ENCODE peak calls at places on chromosomes 3 and 15, in six cellular contexts. P is GM20000, K is A673, G is suprapubic skin, V is cardiac fibroblast, A is transverse colon. L is an unnamed sample.

GRCh38 chr3:170560296-170560695 is 25.6 kb downstream of the SLC7A14 start:
- DNase-seq in A (no peak), K (no peak), V (no peak), P (no peak), G (no peak), L (no peak)

GRCh38 chr3:88057650-88058321 is 1.0 kb downstream of the CGGBP1 start:
- DNase-seq in V (peak; percentile 51), A (no peak), G (no peak), K (peak; percentile 64), P (no peak), L (no peak)

GRCh38 chr3:170162630-170163029 is 18.9 kb downstream of the PHC3 start:
- DNase-seq in P (no peak), K (no peak), G (no peak), A (no peak), V (no peak), L (no peak)

GRCh38 chr3:107620534-107620933 is 97.8 kb downstream of the BBX start:
- DNase-seq in P (no peak), K (no peak), G (no peak), V (no peak), A (no peak), L (no peak)

GRCh38 chr3:33385423-33385822 is 54.8 kb downstream of the UBP1 start:
- DNase-seq in P (no peak), V (no peak), A (no peak), K (no peak), G (no peak), L (no peak)

GRCh38 chr15:64224508-64224907 is 61.7 kb upstream of the PPIB start:
- DNase-seq in A (no peak), K (peak; percentile 92), G (no peak), P (no peak), V (peak; percentile 85), L (no peak)

GRCh38 chr3:45407634-45408033 is 19.3 kb downstream of the LARS2 start:
- DNase-seq in K (no peak), V (no peak), G (no peak), P (no peak), A (no peak), L (no peak)

GRCh38 chr3:14113964-14114667 is 10.6 kb downstream of the CHCHD4 start:
- DNase-seq in P (no peak), K (no peak), G (no peak), A (no peak), V (no peak), L (no peak)

GRCh38 chr3:122055215-122055614 is at the start of gene CD86:
- DNase-seq in G (no peak), K (no peak), V (no peak), A (peak; percentile 34), P (peak; percentile 57), L (no peak)

GRCh38 chr3:73604491-73604890 is 20.2 kb downstream of the PDZRN3 start:
- DNase-seq in A (no peak), V (peak; percentile 42), G (no peak), K (no peak), P (no peak), L (no peak)

GRCh38 chr3:99128740-99129505 is 227.4 kb upstream of the DCBLD2 start:
- DNase-seq in A (no peak), K (peak; percentile 39), P (no peak), V (peak; percentile 94), G (no peak), L (no peak)

GRCh38 chr3:43503067-43503728 is 118.6 kb downstream of the ANO10 start:
- DNase-seq in P (peak; percentile 10), A (no peak), K (peak; percentile 15), G (no peak), V (peak; percentile 64), L (no peak)
- TF ChIP-seq CTCF in P (no peak), A (peak; percentile 55), K (peak; percentile 52), G (no peak), V (peak; percentile 31), L (no peak)

GRCh38 chr3:196948442-196949365 is 6.4 kb upstream of the NCBP2 start:
- DNase-seq in G (no peak), P (no peak), K (no peak), V (peak; percentile 16), A (no peak), L (no peak)
- TF ChIP-seq CTCF in G (no peak), P (no peak), K (no peak), V (no peak), A (peak; percentile 19), L (no peak)

GRCh38 chr3:3998140-3998977 is 199.1 kb downstream of the LRRN1 start:
- DNase-seq in V (peak; percentile 18), K (peak; percentile 45), A (no peak), P (peak; percentile 21), G (no peak), L (no peak)
- TF ChIP-seq CTCF in V (no peak), K (peak; percentile 58), A (peak; percentile 55), P (peak; percentile 60), G (no peak), L (no peak)

GRCh38 chr3:153970735-153971347 is 150.3 kb upstream of the ARHGEF26 start:
- DNase-seq in G (no peak), V (peak; percentile 59), P (no peak), K (peak; percentile 78), A (no peak), L (no peak)
- TF ChIP-seq CTCF in G (no peak), V (peak; percentile 53), P (peak; percentile 51), K (peak; percentile 78), A (no peak), L (no peak)

L was measured in omental fat pad.